ENCODE peak calls at places on chromosomes 11 and 22, in ten cellular contexts. D is MV-4-11, A is HEK293T, Y is smooth muscle cell of the brain vasculature, I is T-helper 2 cell, S is left ventricle myocardium inferior, X is DND-41, L is mucosa of gallbladder, R is endothelial cell, J is HCEC 1CT. U is an unnamed sample.

GRCh38 chr11:10927533-10927932 is 69.7 kb upstream of the ZBED5 start:
- DNase-seq in X (no peak), I (no peak), Y (no peak), L (peak), D (no peak), A (no peak), J (no peak), R (no peak), S (no peak), U (no peak)

GRCh38 chr22:32080904-32081303 is 37.8 kb downstream of the SLC5A1 start:
- DNase-seq in D (peak), S (no peak), A (peak), X (peak), J (peak), L (peak), I (no peak), Y (peak), R (peak), U (peak)

GRCh38 chr11:64545605-64546004 is 45.4 kb upstream of the SLC22A12 start:
- DNase-seq in R (no peak), Y (no peak), D (no peak), I (no peak), X (no peak), S (no peak), L (no peak), A (no peak), J (peak), U (peak)

GRCh38 chr11:20647976-20648565 is 21.3 kb upstream of the NELL1 start:
- DNase-seq in D (peak), L (peak), I (no peak), X (peak), S (no peak), R (peak), A (peak), J (peak), Y (peak), U (peak)

GRCh38 chr11:95230054-95231034 is 658 bp downstream of the SESN3 start:
- DNase-seq in X (peak), R (peak), Y (no peak), L (peak), J (peak), I (no peak), A (peak), S (no peak), D (no peak), U (peak)

GRCh38 chr11:64234840-64235379 is 526 bp downstream of the VEGFB start:
- DNase-seq in L (no peak), R (no peak), X (peak), D (no peak), Y (no peak), J (no peak), I (no peak), S (peak), A (no peak), U (no peak)

GRCh38 chr11:15072551-15073143 is 746 bp upstream of the CALCB start:
- DNase-seq in I (no peak), S (no peak), X (no peak), J (no peak), R (no peak), A (no peak), L (no peak), Y (no peak), D (no peak), U (no peak)

GRCh38 chr22:20238567-20239062 is 29.5 kb downstream of the RTN4R start:
- DNase-seq in Y (no peak), L (no peak), D (no peak), J (no peak), X (peak), S (no peak), R (peak), A (peak), I (peak), U (no peak)

GRCh38 chr11:108669711-108670110 is 4.8 kb downstream of the DDX10 start:
- DNase-seq in A (no peak), Y (no peak), D (no peak), R (no peak), L (no peak), X (no peak), J (no peak), I (no peak), S (no peak), U (no peak)

GRCh38 chr22:17770180-17771077 is 3.8 kb downstream of the BID start:
- DNase-seq in S (no peak), D (no peak), I (no peak), Y (no peak), A (no peak), L (no peak), R (no peak), X (no peak), J (no peak), U (no peak)

GRCh38 chr22:25354456-25354855 is 135.0 kb downstream of the CRYBB2 start:
- DNase-seq in L (no peak), R (no peak), A (no peak), X (no peak), J (no peak), S (no peak), Y (no peak), I (no peak), D (no peak), U (no peak)

GRCh38 chr22:41799486-41800347 is 762 bp upstream of the CCDC134 start:
- DNase-seq in A (peak), I (no peak), L (peak), J (no peak), D (no peak), Y (no peak), R (peak), X (peak), S (peak), U (peak)

GRCh38 chr11:103927535-103927934 is 108.9 kb upstream of the DDI1 start:
- DNase-seq in I (no peak), R (no peak), L (no peak), Y (no peak), A (no peak), S (no peak), X (no peak), J (peak), D (peak), U (peak)

GRCh38 chr11:83649468-83649915 is 363.3 kb upstream of the CCDC90B start:
- DNase-seq in L (no peak), J (no peak), X (no peak), Y (no peak), R (no peak), D (no peak), A (no peak), S (no peak), I (no peak), U (no peak)

GRCh38 chr22:46367707-46368191 is 32.2 kb downstream of the TRMU start:
- DNase-seq in X (peak), I (peak), J (no peak), L (peak), S (peak), D (peak), A (peak), R (peak), Y (no peak), U (peak)

GRCh38 chr11:91248199-91248807 is 976.3 kb upstream of the FAT3 start:
- DNase-seq in Y (no peak), A (peak), J (peak), S (no peak), D (peak), I (no peak), R (peak), L (no peak), X (peak), U (peak)

GRCh38 chr11:102111787-102112653 is 1.8 kb downstream of the YAP1 start:
- DNase-seq in A (no peak), S (no peak), L (peak), I (no peak), J (peak), D (no peak), R (no peak), Y (no peak), X (no peak), U (peak)

GRCh38 chr11:119684361-119685072 is 44.5 kb downstream of the NECTIN1 start:
- DNase-seq in D (peak), R (peak), Y (no peak), I (no peak), A (no peak), S (no peak), L (no peak), X (no peak), J (peak), U (peak)

GRCh38 chr22:28594784-28595324 is 84.8 kb downstream of the TTC28 start:
- DNase-seq in D (peak), J (peak), Y (no peak), L (no peak), A (peak), R (no peak), I (no peak), X (no peak), S (no peak), U (peak)

GRCh38 chr11:35582033-35582432 is 36.2 kb upstream of the FJX1 start:
- DNase-seq in A (no peak), Y (no peak), I (no peak), L (no peak), R (no peak), D (no peak), S (no peak), X (no peak), J (no peak), U (no peak)

GRCh38 chr11:8096575-8096974 is 15.6 kb downstream of the TUB start:
- DNase-seq in R (no peak), J (no peak), I (no peak), L (no peak), X (no peak), A (no peak), Y (no peak), S (no peak), D (no peak), U (no peak)

GRCh38 chr11:65448418-65449196 is 26.0 kb downstream of the NEAT1 start:
- DNase-seq in S (no peak), Y (no peak), J (peak), A (no peak), R (no peak), X (no peak), I (no peak), L (no peak), D (no peak), U (peak)

GRCh38 chr11:7538023-7538422 is 24.2 kb downstream of the PPFIBP2 start:
- DNase-seq in X (no peak), J (no peak), I (no peak), L (no peak), A (no peak), R (no peak), S (peak), Y (no peak), D (no peak), U (peak)

GRCh38 chr22:50246242-50247175 is 1.7 kb upstream of the TUBGCP6 start:
- DNase-seq in I (no peak), Y (no peak), L (no peak), J (no peak), D (no peak), S (no peak), A (no peak), X (no peak), R (no peak), U (no peak)

GRCh38 chr22:17130199-17130598 is 9.0 kb upstream of the TMEM121B start:
- DNase-seq in D (peak), J (peak), I (no peak), Y (no peak), X (no peak), S (no peak), R (no peak), A (no peak), L (no peak), U (peak)

GRCh38 chr11:114063149-114063828 is 3.8 kb downstream of the ZBTB16 start:
- DNase-seq in R (no peak), A (no peak), S (peak), D (no peak), X (no peak), L (no peak), Y (no peak), I (no peak), J (no peak), U (no peak)

GRCh38 chr22:48944433-48944755 is 883.3 kb downstream of the BRD1 start:
- DNase-seq in J (no peak), S (no peak), D (no peak), R (no peak), A (no peak), Y (no peak), I (no peak), L (no peak), X (no peak), U (no peak)